ENCODE peak calls at places on chromosomes 1 and 21, in eight cellular contexts. N, X, M, G, F, A, C and U are unnamed samples.
A peak's percentile ranks its signal among the peaks of the same experiment; 100 is the strongest.

GRCh38 chr1:231818342-231818741 is 191.8 kb downstream of the DISC1 start:
- DNase-seq in N (no peak), X (no peak), M (no peak), G (no peak), F (no peak), A (no peak), C (no peak), U (no peak)

GRCh38 chr1:200535605-200536004 is 84.9 kb downstream of the KIF14 start:
- DNase-seq in N (peak; percentile 48), X (no peak), M (no peak), G (no peak), F (no peak), A (peak; percentile 23), C (peak; percentile 11), U (no peak)

GRCh38 chr1:4482526-4482925 is 171.9 kb upstream of the AJAP1 start:
- DNase-seq in N (no peak), X (no peak), M (no peak), G (no peak), F (peak; percentile 27), A (no peak), C (no peak), U (no peak)

GRCh38 chr21:46455575-46456385 is 2.9 kb upstream of the DIP2A start:
- DNase-seq in N (peak; percentile 53), X (no peak), M (peak; percentile 23), G (no peak), F (no peak), A (peak; percentile 61), C (peak; percentile 95), U (no peak)

GRCh38 chr21:45339430-45340405 is 52.0 kb upstream of the POFUT2 start:
- DNase-seq in N (no peak), X (no peak), M (no peak), G (no peak), F (no peak), A (no peak), C (no peak), U (no peak)

GRCh38 chr1:212291505-212292134 is 6.4 kb downstream of the PPP2R5A start:
- DNase-seq in N (peak; percentile 32), X (no peak), M (no peak), G (no peak), F (no peak), A (peak; percentile 21), C (peak; percentile 47), U (peak; percentile 22)

GRCh38 chr1:224831501-224831900 is 98.0 kb upstream of the DNAH14 start:
- DNase-seq in N (no peak), X (no peak), M (no peak), G (no peak), F (no peak), A (peak; percentile 17), C (no peak), U (no peak)

GRCh38 chr1:209569445-209570207 is 13.9 kb upstream of the CAMK1G start:
- DNase-seq in N (peak; percentile 59), X (peak; percentile 61), M (peak; percentile 35), G (peak; percentile 61), F (peak; percentile 87), A (peak; percentile 58), C (peak; percentile 62), U (peak; percentile 48)

GRCh38 chr1:3204725-3205124 is 135.7 kb downstream of the PRDM16 start:
- DNase-seq in N (no peak), X (no peak), M (no peak), G (no peak), F (no peak), A (no peak), C (no peak), U (no peak)

GRCh38 chr1:66764994-66765578 is 12.8 kb downstream of the DYNLT5 start:
- DNase-seq in N (peak; percentile 49), X (peak; percentile 29), M (peak; percentile 24), G (no peak), F (no peak), A (peak; percentile 53), C (peak; percentile 54), U (peak; percentile 26)

GRCh38 chr1:231272880-231273279 is 31.9 kb downstream of the GNPAT start:
- DNase-seq in N (peak; percentile 4), X (no peak), M (no peak), G (no peak), F (no peak), A (no peak), C (peak; percentile 78), U (no peak)

GRCh38 chr1:230940848-230941247 is 37.8 kb downstream of the TTC13 start:
- DNase-seq in N (peak; percentile 26), X (no peak), M (peak; percentile 11), G (no peak), F (no peak), A (peak; percentile 7), C (no peak), U (no peak)

GRCh38 chr1:3454811-3455618 is 550 bp downstream of the ARHGEF16 start:
- DNase-seq in N (no peak), X (no peak), M (no peak), G (no peak), F (no peak), A (no peak), C (no peak), U (no peak)

GRCh38 chr1:110605901-110606783 is at the start of gene KCNA2:
- DNase-seq in N (no peak), X (no peak), M (no peak), G (no peak), F (peak; percentile 81), A (no peak), C (no peak), U (no peak)

GRCh38 chr21:26736449-26736848 is 108.8 kb downstream of the ADAMTS1 start:
- DNase-seq in N (no peak), X (no peak), M (no peak), G (no peak), F (no peak), A (no peak), C (no peak), U (no peak)

GRCh38 chr1:237817277-237817676 is 73.4 kb downstream of the ZP4 start:
- DNase-seq in N (peak; percentile 39), X (no peak), M (no peak), G (no peak), F (no peak), A (no peak), C (no peak), U (no peak)

GRCh38 chr1:94927405-94928175 is 680 bp upstream of the CNN3 start:
- DNase-seq in N (peak; percentile 23), X (no peak), M (no peak), G (no peak), F (no peak), A (peak; percentile 55), C (no peak), U (no peak)

GRCh38 chr1:101820080-101820479 is 176.6 kb downstream of the OLFM3 start:
- DNase-seq in N (peak; percentile 2), X (no peak), M (peak; percentile 5), G (no peak), F (no peak), A (no peak), C (no peak), U (no peak)